ENCODE peak calls at places on chromosome 5, in ten cellular contexts. M, Q, C, P, F, V, Z, Y, O and K are unnamed samples.

GRCh38 chr5:60649288-60649917 is 50.6 kb downstream of the DEPDC1B start:
- DNase-seq in Z (no peak), Y (no peak), F (peak; percentile 60), P (peak; percentile 51), M (no peak), O (peak; percentile 61), Q (no peak), V (no peak), C (no peak), K (peak; percentile 64)

GRCh38 chr5:141742866-141743651 is 61.0 kb upstream of the ARAP3 start:
- DNase-seq in Q (no peak), P (peak; percentile 30), F (peak; percentile 41), Z (peak; percentile 5), Y (no peak), V (no peak), M (no peak), C (no peak), O (peak; percentile 7), K (peak; percentile 27)

GRCh38 chr5:672329-673139 is 20.6 kb downstream of the TPPP start:
- DNase-seq in P (peak; percentile 99), Y (peak; percentile 82), C (peak; percentile 88), F (peak; percentile 90), Z (peak; percentile 78), O (peak; percentile 63), M (peak; percentile 33), Q (peak; percentile 33), V (peak; percentile 95), K (peak; percentile 66)

GRCh38 chr5:58200451-58200850 is 259.4 kb downstream of the PLK2 start:
- DNase-seq in M (no peak), F (no peak), Y (no peak), Q (no peak), C (no peak), V (no peak), Z (no peak), O (peak; percentile 18), P (no peak), K (no peak)

GRCh38 chr5:170273968-170274710 is 23.4 kb downstream of the LCP2 start:
- DNase-seq in O (no peak), F (peak; percentile 46), C (peak; percentile 39), Q (no peak), V (no peak), M (no peak), P (peak; percentile 15), Z (no peak), Y (no peak), K (peak; percentile 32)

GRCh38 chr5:173689171-173689676 is 72.8 kb upstream of the BOD1 start:
- DNase-seq in O (no peak), F (peak; percentile 87), P (peak; percentile 57), C (no peak), Q (no peak), V (no peak), M (no peak), Y (no peak), Z (no peak), K (no peak)

GRCh38 chr5:175162036-175162435 is 281.9 kb downstream of the DRD1 start:
- DNase-seq in F (no peak), V (no peak), P (no peak), Z (no peak), O (no peak), Y (no peak), M (no peak), Q (no peak), C (no peak), K (no peak)

GRCh38 chr5:148858106-148858505 is 31.7 kb downstream of the ADRB2 start:
- DNase-seq in V (no peak), P (no peak), F (no peak), Y (no peak), Z (no peak), Q (no peak), M (no peak), C (no peak), O (no peak), K (no peak)

GRCh38 chr5:58188287-58188651 is 271.6 kb downstream of the PLK2 start:
- DNase-seq in V (no peak), M (no peak), Q (no peak), O (peak; percentile 86), P (peak; percentile 73), F (peak; percentile 97), Y (no peak), C (no peak), Z (peak; percentile 16), K (peak; percentile 91)

GRCh38 chr5:150516011-150516410 is 8.1 kb downstream of the NDST1 start:
- DNase-seq in V (peak; percentile 83), Y (peak; percentile 56), F (peak; percentile 28), O (peak; percentile 61), C (no peak), M (no peak), Z (no peak), Q (no peak), P (no peak), K (no peak)

GRCh38 chr5:113230711-113231652 is 203.8 kb downstream of the TSSK1B start:
- DNase-seq in C (no peak), P (no peak), Y (no peak), M (no peak), Q (no peak), F (peak; percentile 72), Z (peak; percentile 44), O (peak; percentile 79), V (no peak), K (peak; percentile 92)

GRCh38 chr5:136033244-136033643 is 4.5 kb downstream of the TGFBI start:
- DNase-seq in P (no peak), C (no peak), Z (no peak), M (no peak), O (no peak), F (no peak), V (no peak), Y (no peak), Q (no peak), K (no peak)

GRCh38 chr5:124546643-124547042 is 199.8 kb downstream of the ZNF608 start:
- DNase-seq in Z (no peak), F (peak; percentile 33), Q (no peak), V (no peak), C (no peak), M (no peak), O (peak; percentile 12), Y (no peak), P (peak; percentile 39), K (peak; percentile 24)

GRCh38 chr5:124176692-124177091 is 569.7 kb downstream of the ZNF608 start:
- DNase-seq in Q (no peak), O (no peak), Y (peak; percentile 28), M (no peak), P (peak; percentile 11), Z (no peak), C (no peak), V (peak; percentile 55), F (no peak), K (no peak)

GRCh38 chr5:132760043-132760420 is 12.8 kb downstream of the CCNI2 start:
- DNase-seq in C (no peak), Q (no peak), Y (no peak), F (no peak), P (no peak), Z (no peak), M (no peak), V (no peak), O (no peak), K (no peak)